ENCODE peak calls at places on chromosomes 7 and 10, in ten cellular contexts. G is effector CD4-positive, alpha-beta T cell; X is skeletal muscle cell; L is GM18507; A is hypothalamus; R is progenitor cell of endocrine pancreas; O is stimulated activated CD4-positive, alpha-beta T cell treated with anti-CD3 and anti-CD28 coated beads, Interleukin-2, amount 100 ng/mL, for 48 hours; B is GM12891; H is GM20000; N is AG09309. D is an unnamed sample.

GRCh38 chr7:24428676-24429075 is 144.6 kb upstream of the PALS2 start:
- DNase-seq in G (no peak), R (no peak), L (no peak), O (no peak), B (no peak), X (no peak), A (no peak), H (no peak), N (no peak), D (no peak)

GRCh38 chr7:8115547-8116402 is 146.2 kb downstream of the ICA1 start:
- DNase-seq in B (peak), X (no peak), H (peak), A (no peak), N (no peak), R (no peak), O (no peak), L (peak), G (no peak), D (peak)

GRCh38 chr10:6567203-6567703 is 12.8 kb downstream of the PRKCQ start:
- DNase-seq in A (no peak), B (no peak), L (no peak), H (no peak), N (no peak), O (no peak), G (no peak), R (no peak), X (no peak), D (no peak)

GRCh38 chr7:10308276-10308675 is 665.4 kb upstream of the PHF14 start:
- DNase-seq in L (no peak), N (no peak), X (no peak), G (no peak), B (no peak), A (no peak), R (no peak), O (no peak), H (no peak), D (no peak)

GRCh38 chr10:16381083-16381482 is 55.7 kb upstream of the PTER start:
- DNase-seq in O (no peak), L (peak), B (no peak), N (no peak), X (no peak), A (no peak), G (no peak), H (peak), R (no peak), D (peak)

GRCh38 chr10:79380125-79380917 is 33.1 kb downstream of the PPIF start:
- DNase-seq in X (no peak), R (peak), G (no peak), L (no peak), N (no peak), A (no peak), O (no peak), H (peak), B (no peak), D (no peak)

GRCh38 chr10:2150315-2150714 is 413.0 kb upstream of the ADARB2 start:
- DNase-seq in A (no peak), B (no peak), L (no peak), R (no peak), O (no peak), N (no peak), G (no peak), X (no peak), H (no peak), D (no peak)

GRCh38 chr7:64574481-64575159 is 11.7 kb upstream of the ZNF680 start:
- DNase-seq in R (no peak), O (no peak), B (no peak), A (peak), X (no peak), G (no peak), N (no peak), L (no peak), H (no peak), D (no peak)

GRCh38 chr7:64888901-64889685 is 14.0 kb upstream of the ZNF273 start:
- DNase-seq in G (no peak), L (no peak), R (no peak), N (no peak), A (no peak), H (peak), B (no peak), O (no peak), X (no peak), D (no peak)

GRCh38 chr7:70208236-70209063 is 610.2 kb downstream of the AUTS2 start:
- DNase-seq in A (no peak), N (no peak), X (no peak), L (no peak), R (no peak), G (no peak), B (no peak), H (no peak), O (no peak), D (no peak)

GRCh38 chr10:94361161-94361794 is 1.5 kb downstream of the NOC3L start:
- DNase-seq in O (no peak), B (no peak), X (no peak), L (no peak), N (no peak), R (no peak), H (no peak), A (no peak), G (no peak), D (no peak)

GRCh38 chr7:134599371-134599770 is 47.3 kb upstream of the BPGM start:
- DNase-seq in H (no peak), G (no peak), L (no peak), R (no peak), O (no peak), A (peak), N (no peak), B (no peak), X (no peak), D (no peak)

GRCh38 chr10:15237351-15237750 is 68.9 kb upstream of the NMT2 start:
- DNase-seq in H (no peak), R (no peak), B (no peak), A (peak), L (no peak), G (no peak), X (peak), N (no peak), O (no peak), D (no peak)

D was measured in GM19239.